ENCODE peak calls at places on chromosomes 7 and 10, in six cellular contexts. S is thoracic aorta, A is NCI-H774, H is NCI-H1417, Y is stomach, E is AG08395. P is an unnamed sample.

GRCh38 chr10:103502849-103503660 is 9.6 kb downstream of the NEURL1 start:
- DNase-seq in S (no peak), A (no peak), H (no peak), Y (no peak), E (no peak), P (no peak)

GRCh38 chr10:132329565-132330485 is 2.2 kb upstream of the LRRC27 start:
- DNase-seq in S (no peak), A (no peak), H (no peak), Y (no peak), E (peak; percentile 71), P (no peak)

GRCh38 chr10:50963063-50963462 is 77.6 kb upstream of the A1CF start:
- DNase-seq in S (no peak), A (no peak), H (no peak), Y (no peak), E (no peak), P (no peak)

GRCh38 chr10:50622497-50623298 is 1.1 kb downstream of the SGMS1 start:
- DNase-seq in S (no peak), A (no peak), H (no peak), Y (peak; percentile 49), E (peak; percentile 34), P (peak; percentile 35)

GRCh38 chr7:134879815-134880475 is 100.5 kb downstream of the CALD1 start:
- DNase-seq in S (no peak), A (no peak), H (no peak), Y (no peak), E (no peak), P (no peak)

GRCh38 chr7:157754416-157754790 is 417.6 kb downstream of the DNAJB6 start:
- DNase-seq in S (no peak), A (no peak), H (no peak), Y (no peak), E (no peak), P (no peak)

GRCh38 chr10:88117869-88118632 is 254.6 kb downstream of the PTEN start:
- DNase-seq in S (no peak), A (no peak), H (no peak), Y (no peak), E (no peak), P (no peak)

GRCh38 chr7:53060066-53060465 is 24.6 kb downstream of the POM121L12 start:
- DNase-seq in S (no peak), A (no peak), H (no peak), Y (no peak), E (no peak), P (no peak)

GRCh38 chr7:124713086-124713485 is 52.5 kb downstream of the GPR37 start:
- DNase-seq in S (no peak), A (no peak), H (no peak), Y (no peak), E (no peak), P (no peak)

GRCh38 chr10:33860994-33861393 is 526.5 kb upstream of the NRP1 start:
- DNase-seq in S (no peak), A (no peak), H (no peak), Y (no peak), E (peak; percentile 36), P (no peak)

GRCh38 chr10:101140084-101140949 is 9.2 kb downstream of the TLX1 start:
- DNase-seq in S (no peak), A (no peak), H (no peak), Y (no peak), E (no peak), P (no peak)

GRCh38 chr7:122402235-122402634 is 97.7 kb upstream of the FEZF1 start:
- DNase-seq in S (no peak), A (no peak), H (no peak), Y (no peak), E (no peak), P (no peak)

GRCh38 chr10:65670087-65670486 is 1255.7 kb upstream of the LRRTM3 start:
- DNase-seq in S (no peak), A (no peak), H (no peak), Y (no peak), E (no peak), P (no peak)

GRCh38 chr10:131579251-131580071 is 267.9 kb upstream of the TCERG1L start:
- DNase-seq in S (no peak), A (no peak), H (no peak), Y (peak; percentile 18), E (no peak), P (peak; percentile 8)

GRCh38 chr10:10293431-10293830 is 724.2 kb upstream of the CELF2 start:
- DNase-seq in S (no peak), A (no peak), H (no peak), Y (no peak), E (no peak), P (no peak)

GRCh38 chr7:127667751-127668530 is 15.9 kb downstream of the SND1 start:
- DNase-seq in S (no peak), A (no peak), H (no peak), Y (no peak), E (peak; percentile 53), P (no peak)

GRCh38 chr7:48518092-48518491 is 346.8 kb downstream of the ABCA13 start:
- DNase-seq in S (no peak), A (no peak), H (no peak), Y (no peak), E (no peak), P (no peak)

GRCh38 chr7:73823257-73823656 is 7.5 kb upstream of the CLDN4 start:
- DNase-seq in S (no peak), A (no peak), H (no peak), Y (no peak), E (no peak), P (peak; percentile 49)

GRCh38 chr10:43899224-43899959 is 250.7 kb upstream of the ZNF32 start:
- DNase-seq in S (no peak), A (no peak), H (no peak), Y (no peak), E (no peak), P (peak; percentile 58)

GRCh38 chr7:101562531-101563197 is 66.4 kb downstream of the MYL10 start:
- DNase-seq in S (no peak), A (no peak), H (no peak), Y (no peak), E (no peak), P (peak; percentile 59)

GRCh38 chr7:618539-619355 is 99.1 kb upstream of the PDGFA start:
- DNase-seq in S (no peak), A (no peak), H (no peak), Y (peak; percentile 71), E (no peak), P (no peak)

GRCh38 chr10:105328441-105328840 is 687.4 kb downstream of the SORCS3 start:
- DNase-seq in S (no peak), A (peak; percentile 2), H (no peak), Y (no peak), E (no peak), P (no peak)

GRCh38 chr7:130356760-130357611 is 12.4 kb downstream of the CPA5 start:
- DNase-seq in S (no peak), A (peak; percentile 41), H (no peak), Y (no peak), E (peak; percentile 61), P (peak; percentile 78)

GRCh38 chr10:90530526-90530925 is 327.3 kb downstream of the HTR7 start:
- DNase-seq in S (no peak), A (no peak), H (no peak), Y (no peak), E (no peak), P (no peak)

GRCh38 chr7:53398566-53398965 is 363.1 kb downstream of the POM121L12 start:
- DNase-seq in S (no peak), A (no peak), H (no peak), Y (no peak), E (no peak), P (no peak)

GRCh38 chr10:72079356-72079755 is 9.0 kb downstream of the SPOCK2 start:
- DNase-seq in S (no peak), A (no peak), H (no peak), Y (no peak), E (no peak), P (no peak)

GRCh38 chr7:128833148-128833938 is 3.1 kb downstream of the FLNC start:
- DNase-seq in S (no peak), A (no peak), H (no peak), Y (no peak), E (peak; percentile 83), P (peak; percentile 92)

GRCh38 chr7:146414872-146415271 is 298.3 kb downstream of the CNTNAP2 start:
- DNase-seq in S (no peak), A (no peak), H (no peak), Y (no peak), E (no peak), P (no peak)

GRCh38 chr10:3750352-3750816 is 34.6 kb downstream of the KLF6 start:
- DNase-seq in S (no peak), A (no peak), H (no peak), Y (no peak), E (no peak), P (no peak)

GRCh38 chr7:29343379-29343778 is 148.8 kb downstream of the CHN2 start:
- DNase-seq in S (no peak), A (no peak), H (no peak), Y (no peak), E (no peak), P (no peak)

GRCh38 chr10:78513986-78514385 is 480.3 kb downstream of the RPS24 start:
- DNase-seq in S (no peak), A (no peak), H (no peak), Y (no peak), E (no peak), P (no peak)